ENCODE peak calls at places on chromosomes 4 and X, in five cellular contexts. B, K, F, D and E are unnamed samples.

GRCh38 chrX:86805241-86805640 is 657.0 kb downstream of the DACH2 start:
- DNase-seq in B (no peak), K (no peak), F (no peak), D (no peak), E (no peak)

GRCh38 chr4:128068927-128069326 is 7.8 kb downstream of the LARP1B start:
- DNase-seq in B (no peak), K (no peak), F (peak; percentile 53), D (no peak), E (no peak)

GRCh38 chr4:25367004-25367621 is 9.9 kb upstream of the ANAPC4 start:
- DNase-seq in B (no peak), K (no peak), F (peak; percentile 56), D (no peak), E (no peak)

GRCh38 chrX:2430265-2430825 is 70.4 kb downstream of the DHRSX start:
- DNase-seq in B (no peak), K (peak; percentile 81), F (peak; percentile 21), D (no peak), E (no peak)

GRCh38 chr4:140250989-140251552 is 97.1 kb upstream of the MAML3 start:
- DNase-seq in B (no peak), K (no peak), F (no peak), D (no peak), E (no peak)

GRCh38 chr4:67885727-67886126 is 1.9 kb upstream of the TMPRSS11D start:
- DNase-seq in B (no peak), K (no peak), F (peak; percentile 94), D (no peak), E (peak; percentile 93)

GRCh38 chrX:55028040-55028439 is 2.7 kb downstream of the ALAS2 start:
- DNase-seq in B (no peak), K (no peak), F (no peak), D (no peak), E (no peak)

GRCh38 chr4:100098681-100099080 is 91.6 kb downstream of the DDIT4L start:
- DNase-seq in B (no peak), K (no peak), F (no peak), D (no peak), E (no peak)

GRCh38 chrX:125998432-125998831 is 167.7 kb downstream of the DCAF12L2 start:
- DNase-seq in B (no peak), K (no peak), F (peak; percentile 47), D (no peak), E (no peak)

GRCh38 chrX:10121787-10122186 is 35.0 kb upstream of the CLCN4 start:
- DNase-seq in B (no peak), K (no peak), F (no peak), D (no peak), E (no peak)

GRCh38 chrX:20066968-20067708 is 49.6 kb downstream of the MAP7D2 start:
- DNase-seq in B (peak; percentile 21), K (no peak), F (peak; percentile 73), D (no peak), E (no peak)

GRCh38 chr4:14835288-14835687 is 167.0 kb upstream of the CPEB2 start:
- DNase-seq in B (no peak), K (no peak), F (no peak), D (no peak), E (no peak)

GRCh38 chrX:120251471-120252011 is 929 bp downstream of the ZBTB33 start:
- DNase-seq in B (peak; percentile 33), K (no peak), F (peak; percentile 68), D (no peak), E (no peak)

GRCh38 chrX:112834016-112834855 is 6.4 kb downstream of the AMOT start:
- DNase-seq in B (no peak), K (no peak), F (no peak), D (no peak), E (no peak)

GRCh38 chr4:42070463-42070862 is 80.1 kb downstream of the SLC30A9 start:
- DNase-seq in B (no peak), K (no peak), F (no peak), D (no peak), E (no peak)

GRCh38 chr4:93016350-93016749 is 712.6 kb downstream of the GRID2 start:
- DNase-seq in B (no peak), K (no peak), F (no peak), D (no peak), E (no peak)

DNA sequence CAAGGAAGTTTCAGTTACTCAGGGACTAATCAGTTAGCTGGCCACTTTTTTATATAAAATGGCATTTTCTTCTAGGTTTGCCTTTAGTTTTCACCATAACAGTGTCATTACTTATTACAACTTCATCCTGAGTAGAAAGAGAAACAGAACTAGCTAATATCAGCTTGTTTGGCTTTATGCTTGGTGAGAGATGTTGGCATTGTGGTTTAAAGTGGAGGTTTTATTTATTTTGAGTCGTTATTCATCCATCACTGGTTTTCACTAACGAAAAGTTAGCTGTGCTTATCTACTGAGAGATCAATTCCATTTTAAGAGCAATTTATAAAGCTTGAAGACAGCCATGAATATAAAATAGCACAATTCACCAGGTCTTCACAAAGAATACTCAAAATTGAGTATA is 714.5 kb downstream of the GRID2 start:
- DNase-seq in B (no peak), K (no peak), F (peak; percentile 4), D (no peak), E (no peak)
- H3K4me3 ChIP-seq in B (no peak overlapping the region), K (no peak overlapping the region), F (no peak overlapping the region), D (no peak overlapping the region), E (no peak overlapping the region)

DNA sequence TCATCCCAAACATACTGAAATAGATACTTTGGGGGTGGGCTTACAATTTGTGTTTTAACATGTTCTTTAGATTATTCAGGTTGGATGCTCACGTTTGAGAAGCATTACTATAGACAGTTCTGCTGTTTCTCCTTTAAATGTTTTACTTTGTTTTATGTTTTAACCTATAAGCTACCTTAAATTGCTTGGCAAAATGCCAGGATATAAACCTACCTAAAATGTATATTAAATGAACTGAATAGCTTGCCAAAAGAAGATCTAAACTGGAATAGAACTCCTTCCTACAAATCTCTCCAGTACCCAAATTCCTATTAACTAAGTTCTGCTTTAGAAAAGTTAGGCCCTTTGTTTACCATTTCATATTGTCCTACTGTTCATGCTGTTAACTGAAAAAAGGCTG is 124.4 kb downstream of the TBX22 start:
- DNase-seq in B (no peak), K (no peak), F (no peak), D (no peak), E (no peak)
- H3K4me3 ChIP-seq in B (no peak overlapping the region), K (no peak overlapping the region), F (no peak overlapping the region), D (no peak overlapping the region), E (no peak overlapping the region)

GRCh38 chr4:40204507-40205258 is 7.9 kb downstream of the RHOH start:
- DNase-seq in B (no peak), K (no peak), F (no peak), D (no peak), E (no peak)
- H3K4me3 ChIP-seq in B (no peak overlapping the region), K (peak overlapping the region; percentile 17), F (no peak overlapping the region), D (no peak overlapping the region), E (no peak overlapping the region)

DNA sequence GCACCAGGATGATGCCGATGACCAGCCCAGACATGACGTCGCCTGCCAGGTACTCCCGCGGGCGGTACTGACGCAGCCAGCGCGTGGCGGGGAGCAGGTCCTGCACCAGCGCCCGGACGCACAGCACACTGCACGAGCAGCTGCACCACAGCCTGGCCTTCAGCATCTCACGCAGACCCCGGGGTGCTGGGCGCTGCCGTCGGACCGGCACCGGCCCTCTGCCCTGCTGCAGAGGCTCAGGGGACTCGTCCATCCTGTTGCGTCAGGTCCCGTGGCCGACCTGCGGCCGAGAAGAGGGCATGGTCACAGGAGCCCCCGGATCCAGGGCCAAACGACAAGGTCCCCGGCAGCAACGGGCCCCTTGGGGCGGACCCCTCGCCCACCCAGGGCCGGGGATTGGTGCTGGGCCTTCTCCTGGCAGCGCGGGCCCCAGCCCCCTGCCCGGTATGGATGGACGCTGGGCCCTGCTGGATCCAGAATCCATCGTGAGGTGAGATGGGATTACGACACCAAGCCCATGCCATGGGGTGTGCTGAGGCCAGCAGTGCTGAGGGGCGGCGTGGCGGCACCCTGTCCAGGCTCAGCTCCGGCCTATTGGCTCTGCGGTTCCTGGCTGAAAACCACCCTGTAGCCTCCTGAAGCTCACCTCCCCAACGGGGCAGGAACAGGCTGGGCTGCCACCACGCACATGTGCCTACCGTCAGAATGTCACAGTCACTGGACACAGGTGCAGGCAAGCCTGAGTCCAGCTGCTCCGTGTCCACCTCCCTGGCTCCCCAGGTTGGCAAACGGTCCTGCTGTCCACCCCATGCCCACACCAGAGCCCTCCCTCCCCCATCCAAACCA is 1.5 kb downstream of the SLC26A1 start:
- DNase-seq in B (no peak), K (no peak), F (no peak), D (no peak), E (no peak)
- H3K4me3 ChIP-seq in B (no peak overlapping the region), K (no peak overlapping the region), F (no peak overlapping the region), D (no peak overlapping the region), E (no peak overlapping the region)

DNA sequence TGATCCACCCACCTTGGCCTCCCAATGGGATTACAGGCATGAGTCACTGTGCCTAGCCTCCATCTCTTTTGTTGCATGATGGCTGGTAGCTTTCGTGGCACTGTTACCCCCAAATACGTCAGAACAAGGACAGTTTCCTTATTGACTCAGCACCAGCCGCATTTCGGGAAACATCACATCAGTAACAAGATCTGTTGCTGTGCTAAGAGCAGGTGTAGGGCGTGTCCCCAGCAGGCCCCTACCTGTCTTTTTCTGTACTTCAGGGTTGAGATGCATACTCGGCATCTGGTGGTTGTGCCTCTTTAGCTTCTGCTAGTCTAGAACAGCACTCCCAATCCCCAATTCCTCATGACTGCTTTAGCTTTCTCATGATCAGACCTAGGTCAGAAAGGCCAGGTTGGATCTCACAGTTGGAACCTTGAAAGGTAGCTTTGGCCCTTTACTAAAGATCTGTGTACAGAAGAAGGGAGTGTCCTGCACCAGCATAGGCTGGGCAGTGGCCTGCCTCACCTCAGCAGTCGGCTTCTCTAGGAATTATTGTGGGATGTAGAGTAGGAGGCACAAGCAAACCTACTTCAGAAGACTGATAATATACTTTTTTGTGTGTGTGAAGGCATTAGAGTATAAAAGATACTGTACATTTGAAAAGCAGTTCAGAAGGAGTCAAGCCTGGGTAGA is 36.8 kb downstream of the NSD2 start:
- DNase-seq in B (peak; percentile 59), K (no peak), F (no peak), D (no peak), E (no peak)
- H3K4me3 ChIP-seq in B (no peak overlapping the region), K (no peak overlapping the region), F (no peak overlapping the region), D (no peak overlapping the region), E (no peak overlapping the region)

GRCh38 chrX:115968436-115969252 is 201.9 kb upstream of the AGTR2 start:
- DNase-seq in B (peak; percentile 53), K (peak; percentile 62), F (no peak), D (peak; percentile 67), E (no peak)

GRCh38 chrX:115972717-115973116 is 197.8 kb upstream of the AGTR2 start:
- DNase-seq in B (no peak), K (no peak), F (no peak), D (no peak), E (no peak)

GRCh38 chrX:115970718-115971117 is 199.8 kb upstream of the AGTR2 start:
- DNase-seq in B (no peak), K (no peak), F (no peak), D (no peak), E (no peak)

GRCh38 chrX:115966920-115967319 is 203.6 kb upstream of the AGTR2 start:
- DNase-seq in B (no peak), K (no peak), F (no peak), D (no peak), E (no peak)
- H3K4me3 ChIP-seq in B (no peak overlapping the region), K (no peak overlapping the region), F (no peak overlapping the region), D (no peak overlapping the region), E (no peak overlapping the region)

GRCh38 chr4:107592518-107592917 is 127.5 kb downstream of the PAPSS1 start:
- DNase-seq in B (no peak), K (no peak), F (no peak), D (no peak), E (no peak)
- H3K4me3 ChIP-seq in B (no peak overlapping the region), K (no peak overlapping the region), F (no peak overlapping the region), D (no peak overlapping the region), E (no peak overlapping the region)